ENCODE peak calls at places on chromosomes 5 and 9, in four cellular contexts. D is cardiac muscle cell, B is amygdala, O is PC-3. F is an unnamed sample.
A peak's percentile ranks its signal among the peaks of the same experiment; 100 is the strongest.

GRCh38 chr5:180331647-180331950 is 21.5 kb downstream of the GFPT2 start:
- DNase-seq in D (no peak), B (no peak), O (no peak), F (no peak)

GRCh38 chr5:102901821-102902448 is 146.8 kb downstream of the PAM start:
- DNase-seq in D (no peak), B (no peak), O (peak; percentile 64), F (no peak)

GRCh38 chr5:141199359-141200235 is at the start of gene PCDHB11:
- DNase-seq in D (peak; percentile 34), B (no peak), O (peak; percentile 37), F (no peak)

GRCh38 chr5:172773481-172774469 is 2.8 kb upstream of the DUSP1 start:
- DNase-seq in D (no peak), B (no peak), O (no peak), F (no peak)

GRCh38 chr5:81601912-81602311 is 149.0 kb downstream of the SSBP2 start:
- DNase-seq in D (no peak), B (no peak), O (peak; percentile 40), F (no peak)

GRCh38 chr5:32679218-32679617 is 31.9 kb upstream of the NPR3 start:
- DNase-seq in D (no peak), B (no peak), O (peak; percentile 53), F (no peak)

GRCh38 chr5:165504716-165505115 is 1999.3 kb downstream of the MAT2B start:
- DNase-seq in D (no peak), B (no peak), O (no peak), F (no peak)

GRCh38 chr5:60148356-60148755 is 254.8 kb upstream of the PDE4D start:
- DNase-seq in D (no peak), B (no peak), O (peak; percentile 24), F (no peak)

GRCh38 chr9:72154468-72155281 is 5.4 kb downstream of the GDA start:
- DNase-seq in D (no peak), B (no peak), O (peak; percentile 68), F (no peak)

GRCh38 chr5:4130819-4131218 is 535.2 kb downstream of the IRX1 start:
- DNase-seq in D (no peak), B (no peak), O (no peak), F (no peak)

F was measured in tibial nerve.